ENCODE peak calls at places on chromosomes 4 and X, in eight cellular contexts. One of them, this sample, is unnamed.

GRCh38 chrX:39630344-39630743 is 467.4 kb downstream of the BCOR start:
- DNase-seq in prostate gland: no peak
- DNase-seq in aorta: no peak
- DNase-seq in hepatocyte: no peak
- DNase-seq in breast epithelium: no peak
- DNase-seq in fibroblast of the aortic adventitia: no peak
- DNase-seq in upper lobe of left lung: no peak
- DNase-seq in upper lobe of right lung: no peak
- DNase-seq in this sample: no peak

GRCh38 chr4:8646296-8647093 is 53.9 kb downstream of the CPZ start:
- DNase-seq in prostate gland: no peak
- DNase-seq in aorta: no peak
- DNase-seq in hepatocyte: no peak
- DNase-seq in breast epithelium: peak
- DNase-seq in fibroblast of the aortic adventitia: no peak
- DNase-seq in upper lobe of left lung: peak
- DNase-seq in upper lobe of right lung: no peak
- DNase-seq in this sample: no peak

GRCh38 chrX:19846995-19847790 is 40.2 kb downstream of the SH3KBP1 start:
- DNase-seq in prostate gland: no peak
- DNase-seq in aorta: peak
- DNase-seq in hepatocyte: peak
- DNase-seq in breast epithelium: no peak
- DNase-seq in fibroblast of the aortic adventitia: peak
- DNase-seq in upper lobe of left lung: no peak
- DNase-seq in upper lobe of right lung: no peak
- DNase-seq in this sample: peak

GRCh38 chr4:148054275-148054674 is 322.4 kb downstream of the ARHGAP10 start:
- DNase-seq in prostate gland: no peak
- DNase-seq in aorta: no peak
- DNase-seq in hepatocyte: no peak
- DNase-seq in breast epithelium: no peak
- DNase-seq in fibroblast of the aortic adventitia: no peak
- DNase-seq in upper lobe of left lung: no peak
- DNase-seq in upper lobe of right lung: no peak
- DNase-seq in this sample: no peak

GRCh38 chrX:147912093-147912801 is 528 bp downstream of the FMR1 start:
- DNase-seq in prostate gland: peak
- DNase-seq in aorta: peak
- DNase-seq in hepatocyte: peak
- DNase-seq in breast epithelium: peak
- DNase-seq in fibroblast of the aortic adventitia: peak
- DNase-seq in upper lobe of left lung: peak
- DNase-seq in upper lobe of right lung: peak
- DNase-seq in this sample: peak

GRCh38 chr4:8019396-8020365 is 80.0 kb upstream of the AFAP1 start:
- DNase-seq in prostate gland: peak
- DNase-seq in aorta: no peak
- DNase-seq in hepatocyte: peak
- DNase-seq in breast epithelium: peak
- DNase-seq in fibroblast of the aortic adventitia: no peak
- DNase-seq in upper lobe of left lung: no peak
- DNase-seq in upper lobe of right lung: peak
- DNase-seq in this sample: no peak

GRCh38 chr4:13289391-13289790 is 194.7 kb downstream of the RAB28 start:
- DNase-seq in prostate gland: no peak
- DNase-seq in aorta: no peak
- DNase-seq in hepatocyte: no peak
- DNase-seq in breast epithelium: no peak
- DNase-seq in fibroblast of the aortic adventitia: peak
- DNase-seq in upper lobe of left lung: no peak
- DNase-seq in upper lobe of right lung: no peak
- DNase-seq in this sample: peak

GRCh38 chrX:13190051-13190450 is 129.8 kb downstream of the ATXN3L start:
- DNase-seq in prostate gland: no peak
- DNase-seq in aorta: no peak
- DNase-seq in hepatocyte: no peak
- DNase-seq in breast epithelium: no peak
- DNase-seq in fibroblast of the aortic adventitia: no peak
- DNase-seq in upper lobe of left lung: no peak
- DNase-seq in upper lobe of right lung: no peak
- DNase-seq in this sample: no peak

GRCh38 chr4:153468587-153468986 is 2.4 kb downstream of the TMEM131L start:
- DNase-seq in prostate gland: no peak
- DNase-seq in aorta: no peak
- DNase-seq in hepatocyte: no peak
- DNase-seq in breast epithelium: no peak
- DNase-seq in fibroblast of the aortic adventitia: peak
- DNase-seq in upper lobe of left lung: no peak
- DNase-seq in upper lobe of right lung: no peak
- DNase-seq in this sample: no peak

GRCh38 chr4:54543088-54543795 is 114.5 kb upstream of the KIT start:
- DNase-seq in prostate gland: no peak
- DNase-seq in aorta: no peak
- DNase-seq in hepatocyte: no peak
- DNase-seq in breast epithelium: no peak
- DNase-seq in fibroblast of the aortic adventitia: peak
- DNase-seq in upper lobe of left lung: no peak
- DNase-seq in upper lobe of right lung: no peak
- DNase-seq in this sample: peak

GRCh38 chr4:16171831-16172230 is 54.4 kb downstream of the TAPT1 start:
- DNase-seq in prostate gland: no peak
- DNase-seq in aorta: no peak
- DNase-seq in hepatocyte: no peak
- DNase-seq in breast epithelium: no peak
- DNase-seq in fibroblast of the aortic adventitia: no peak
- DNase-seq in upper lobe of left lung: no peak
- DNase-seq in upper lobe of right lung: no peak
- DNase-seq in this sample: no peak

GRCh38 chr4:16168710-16169388 is 57.4 kb downstream of the TAPT1 start:
- DNase-seq in prostate gland: no peak
- DNase-seq in aorta: no peak
- DNase-seq in hepatocyte: no peak
- DNase-seq in breast epithelium: no peak
- DNase-seq in fibroblast of the aortic adventitia: no peak
- DNase-seq in upper lobe of left lung: no peak
- DNase-seq in upper lobe of right lung: no peak
- DNase-seq in this sample: no peak

GRCh38 chr4:16165931-16166330 is 60.3 kb downstream of the TAPT1 start:
- DNase-seq in prostate gland: no peak
- DNase-seq in aorta: no peak
- DNase-seq in hepatocyte: no peak
- DNase-seq in breast epithelium: no peak
- DNase-seq in fibroblast of the aortic adventitia: no peak
- DNase-seq in upper lobe of left lung: peak
- DNase-seq in upper lobe of right lung: no peak
- DNase-seq in this sample: no peak

GRCh38 chr4:16168144-16168543 is 58.1 kb downstream of the TAPT1 start:
- DNase-seq in prostate gland: no peak
- DNase-seq in aorta: no peak
- DNase-seq in hepatocyte: no peak
- DNase-seq in breast epithelium: no peak
- DNase-seq in fibroblast of the aortic adventitia: no peak
- DNase-seq in upper lobe of left lung: no peak
- DNase-seq in upper lobe of right lung: no peak
- DNase-seq in this sample: no peak

DNA sequence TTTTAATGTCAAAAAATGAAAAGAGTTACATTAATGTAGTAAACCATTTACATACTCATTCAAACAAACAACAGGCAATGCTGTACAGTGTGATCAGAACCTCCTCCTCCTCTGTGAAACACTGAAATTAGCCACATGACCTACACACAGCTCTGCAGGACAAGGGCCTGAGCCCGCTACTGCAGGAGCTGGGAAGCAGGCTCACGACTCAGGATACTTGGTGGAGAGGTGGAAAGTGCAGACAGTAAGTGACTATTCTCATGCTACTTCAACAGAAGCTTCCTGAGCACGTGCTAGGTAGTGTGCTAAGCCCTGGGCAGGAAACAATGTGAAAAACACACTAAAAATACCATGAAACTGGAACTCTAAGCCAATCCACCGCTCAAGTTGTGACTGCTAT is 56.8 kb downstream of the TAPT1 start:
- DNase-seq in prostate gland: no peak
- DNase-seq in aorta: no peak
- DNase-seq in hepatocyte: no peak
- DNase-seq in breast epithelium: no peak
- DNase-seq in fibroblast of the aortic adventitia: no peak
- DNase-seq in upper lobe of left lung: no peak
- DNase-seq in upper lobe of right lung: no peak
- DNase-seq in this sample: no peak
- H3K4me3 ChIP-seq in prostate gland: no peak
- H3K4me3 ChIP-seq in aorta: no peak
- H3K4me3 ChIP-seq in hepatocyte: no peak
- H3K4me3 ChIP-seq in breast epithelium: no peak
- H3K4me3 ChIP-seq in fibroblast of the aortic adventitia: no peak
- H3K4me3 ChIP-seq in upper lobe of left lung: no peak
- H3K4me3 ChIP-seq in upper lobe of right lung: no peak
- H3K4me3 ChIP-seq in this sample: no peak

GRCh38 chr4:157997296-157997695 is 175.5 kb downstream of the GASK1B start:
- DNase-seq in prostate gland: no peak
- DNase-seq in aorta: no peak
- DNase-seq in hepatocyte: no peak
- DNase-seq in breast epithelium: no peak
- DNase-seq in fibroblast of the aortic adventitia: no peak
- DNase-seq in upper lobe of left lung: no peak
- DNase-seq in upper lobe of right lung: no peak
- DNase-seq in this sample: no peak

GRCh38 chr4:157994863-157995262 is 178.0 kb downstream of the GASK1B start:
- DNase-seq in prostate gland: peak
- DNase-seq in aorta: no peak
- DNase-seq in hepatocyte: peak
- DNase-seq in breast epithelium: no peak
- DNase-seq in fibroblast of the aortic adventitia: no peak
- DNase-seq in upper lobe of left lung: no peak
- DNase-seq in upper lobe of right lung: no peak
- DNase-seq in this sample: peak

GRCh38 chr4:157996061-157996460 is 176.8 kb downstream of the GASK1B start:
- DNase-seq in prostate gland: no peak
- DNase-seq in aorta: no peak
- DNase-seq in hepatocyte: no peak
- DNase-seq in breast epithelium: no peak
- DNase-seq in fibroblast of the aortic adventitia: no peak
- DNase-seq in upper lobe of left lung: no peak
- DNase-seq in upper lobe of right lung: no peak
- DNase-seq in this sample: no peak

GRCh38 chr4:157999723-158000122 is 173.1 kb downstream of the GASK1B start:
- DNase-seq in prostate gland: no peak
- DNase-seq in aorta: no peak
- DNase-seq in hepatocyte: no peak
- DNase-seq in breast epithelium: no peak
- DNase-seq in fibroblast of the aortic adventitia: no peak
- DNase-seq in upper lobe of left lung: no peak
- DNase-seq in upper lobe of right lung: no peak
- DNase-seq in this sample: no peak

GRCh38 chr4:157996598-157996997 is 176.2 kb downstream of the GASK1B start:
- DNase-seq in prostate gland: no peak
- DNase-seq in aorta: no peak
- DNase-seq in hepatocyte: no peak
- DNase-seq in breast epithelium: no peak
- DNase-seq in fibroblast of the aortic adventitia: no peak
- DNase-seq in upper lobe of left lung: no peak
- DNase-seq in upper lobe of right lung: no peak
- DNase-seq in this sample: no peak
- H3K4me3 ChIP-seq in prostate gland: no peak
- H3K4me3 ChIP-seq in aorta: no peak
- H3K4me3 ChIP-seq in hepatocyte: no peak
- H3K4me3 ChIP-seq in breast epithelium: no peak
- H3K4me3 ChIP-seq in fibroblast of the aortic adventitia: no peak
- H3K4me3 ChIP-seq in upper lobe of left lung: no peak
- H3K4me3 ChIP-seq in upper lobe of right lung: no peak
- H3K4me3 ChIP-seq in this sample: no peak

GRCh38 chr4:133151301-133151680 is 2.2 kb downstream of the PCDH10 start:
- DNase-seq in prostate gland: no peak
- DNase-seq in aorta: no peak
- DNase-seq in hepatocyte: no peak
- DNase-seq in breast epithelium: no peak
- DNase-seq in fibroblast of the aortic adventitia: no peak
- DNase-seq in upper lobe of left lung: peak
- DNase-seq in upper lobe of right lung: no peak
- DNase-seq in this sample: peak
- H3K4me3 ChIP-seq in prostate gland: peak
- H3K4me3 ChIP-seq in aorta: peak
- H3K4me3 ChIP-seq in hepatocyte: peak
- H3K4me3 ChIP-seq in breast epithelium: peak
- H3K4me3 ChIP-seq in fibroblast of the aortic adventitia: peak
- H3K4me3 ChIP-seq in upper lobe of left lung: peak
- H3K4me3 ChIP-seq in upper lobe of right lung: peak
- H3K4me3 ChIP-seq in this sample: peak

GRCh38 chrX:10471426-10471825 is 149.0 kb downstream of the MID1 start:
- DNase-seq in prostate gland: no peak
- DNase-seq in aorta: no peak
- DNase-seq in hepatocyte: no peak
- DNase-seq in breast epithelium: no peak
- DNase-seq in fibroblast of the aortic adventitia: no peak
- DNase-seq in upper lobe of left lung: no peak
- DNase-seq in upper lobe of right lung: no peak
- DNase-seq in this sample: no peak
- H3K4me3 ChIP-seq in prostate gland: no peak
- H3K4me3 ChIP-seq in aorta: no peak
- H3K4me3 ChIP-seq in hepatocyte: no peak
- H3K4me3 ChIP-seq in breast epithelium: no peak
- H3K4me3 ChIP-seq in fibroblast of the aortic adventitia: no peak
- H3K4me3 ChIP-seq in upper lobe of left lung: no peak
- H3K4me3 ChIP-seq in upper lobe of right lung: no peak
- H3K4me3 ChIP-seq in this sample: no peak

DNA sequence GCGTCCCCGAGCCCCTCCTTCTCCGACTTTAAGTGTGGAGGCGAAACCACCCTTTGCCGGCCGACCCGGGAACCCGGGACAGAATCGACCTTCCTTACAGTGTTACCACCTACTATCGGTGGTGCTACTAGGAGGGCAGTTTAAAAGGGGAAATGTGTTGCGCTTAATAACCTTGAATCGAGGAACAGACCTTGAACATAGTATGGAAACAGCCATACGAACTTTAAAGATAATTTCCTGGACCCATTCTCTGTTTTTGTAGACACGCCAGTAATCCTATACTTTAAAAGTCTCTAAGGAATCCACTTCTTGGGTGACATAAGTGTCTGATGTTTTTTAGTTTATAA is 1.5 kb downstream of the ING2 start:
- DNase-seq in prostate gland: no peak
- DNase-seq in aorta: no peak
- DNase-seq in hepatocyte: no peak
- DNase-seq in breast epithelium: no peak
- DNase-seq in fibroblast of the aortic adventitia: no peak
- DNase-seq in upper lobe of left lung: no peak
- DNase-seq in upper lobe of right lung: no peak
- DNase-seq in this sample: peak
- H3K4me3 ChIP-seq in prostate gland: peak
- H3K4me3 ChIP-seq in aorta: peak
- H3K4me3 ChIP-seq in hepatocyte: peak
- H3K4me3 ChIP-seq in breast epithelium: peak
- H3K4me3 ChIP-seq in fibroblast of the aortic adventitia: peak
- H3K4me3 ChIP-seq in upper lobe of left lung: peak
- H3K4me3 ChIP-seq in upper lobe of right lung: peak
- H3K4me3 ChIP-seq in this sample: peak

GRCh38 chr4:38857354-38858096 is 908 bp upstream of the TLR6 start:
- DNase-seq in prostate gland: peak
- DNase-seq in aorta: peak
- DNase-seq in hepatocyte: peak
- DNase-seq in breast epithelium: no peak
- DNase-seq in fibroblast of the aortic adventitia: peak
- DNase-seq in upper lobe of left lung: no peak
- DNase-seq in upper lobe of right lung: no peak
- DNase-seq in this sample: peak
- H3K4me3 ChIP-seq in prostate gland: no peak
- H3K4me3 ChIP-seq in aorta: no peak
- H3K4me3 ChIP-seq in hepatocyte: no peak
- H3K4me3 ChIP-seq in breast epithelium: no peak
- H3K4me3 ChIP-seq in fibroblast of the aortic adventitia: peak
- H3K4me3 ChIP-seq in upper lobe of left lung: no peak
- H3K4me3 ChIP-seq in upper lobe of right lung: no peak
- H3K4me3 ChIP-seq in this sample: peak

This sample was measured in fibroblast of pulmonary artery.